ENCODE peak calls at places on chromosomes 12 and 14, in eight cellular contexts. I is fibroblast of mammary gland; R is activated naive CD8-positive, alpha-beta T cell treated with anti-CD3 and anti-CD28 coated beads, Interleukin-2, amount 10 ng/mL, durations not matched to agents 7 days and 5 days; O is stimulated activated CD4-positive, alpha-beta T cell treated with anti-CD3 and anti-CD28 coated beads, Interleukin-1b, Interleukin-23, amount 100 ng/mL, for 1 hour; X is left cardiac atrium; S is fibroblast of pulmonary artery; V is activated naive CD4-positive, alpha-beta T cell treated with Interleukin-2 at 50 U/mL for 16 hours; L is RWPE2. K is an unnamed sample.

GRCh38 chr14:67411820-67412421 is at the start of gene PLEK2:
- DNase-seq in I (peak), R (peak), O (no peak), X (peak), S (peak), V (peak), L (peak), K (no peak)

GRCh38 chr12:10362828-10363664 is 26.8 kb downstream of the KLRK1 start:
- DNase-seq in I (no peak), R (no peak), O (no peak), X (no peak), S (peak), V (no peak), L (no peak), K (no peak)

GRCh38 chr14:72888202-72888601 is 5.7 kb downstream of the DPF3 start:
- DNase-seq in I (no peak), R (no peak), O (no peak), X (no peak), S (no peak), V (no peak), L (no peak), K (no peak)

GRCh38 chr12:62190921-62191746 is 69.1 kb upstream of the USP15 start:
- DNase-seq in I (no peak), R (peak), O (no peak), X (no peak), S (no peak), V (peak), L (peak), K (no peak)

GRCh38 chr14:80959448-80960006 is 4.1 kb downstream of the TSHR start:
- DNase-seq in I (no peak), R (peak), O (no peak), X (no peak), S (no peak), V (peak), L (no peak), K (peak)

GRCh38 chr12:90331262-90331661 is 622.6 kb upstream of the ATP2B1 start:
- DNase-seq in I (no peak), R (no peak), O (no peak), X (peak), S (peak), V (no peak), L (no peak), K (no peak)

GRCh38 chr14:34452258-34452822 is 9.7 kb downstream of the SPTSSA start:
- DNase-seq in I (no peak), R (no peak), O (no peak), X (no peak), S (no peak), V (no peak), L (no peak), K (no peak)

GRCh38 chr12:10732554-10732953 is 9.4 kb upstream of the YBX3 start:
- DNase-seq in I (no peak), R (no peak), O (no peak), X (no peak), S (no peak), V (no peak), L (no peak), K (no peak)

GRCh38 chr14:23172096-23172495 is 11.4 kb downstream of the SLC7A8 start:
- DNase-seq in I (no peak), R (no peak), O (no peak), X (no peak), S (no peak), V (no peak), L (no peak), K (no peak)

GRCh38 chr12:64931981-64932380 is 107.5 kb downstream of the TBC1D30 start:
- DNase-seq in I (no peak), R (no peak), O (no peak), X (no peak), S (no peak), V (no peak), L (no peak), K (no peak)

GRCh38 chr14:95156153-95156764 is 1.1 kb downstream of the DICER1 start:
- DNase-seq in I (peak), R (no peak), O (no peak), X (no peak), S (peak), V (no peak), L (no peak), K (no peak)

GRCh38 chr14:88044782-88045446 is 40.0 kb downstream of the GPR65 start:
- DNase-seq in I (no peak), R (no peak), O (no peak), X (no peak), S (no peak), V (no peak), L (no peak), K (no peak)